ENCODE peak calls at places on chromosomes 7 and 10, in eight cellular contexts. A, H, G, S, I, Q, B and E are unnamed samples.

GRCh38 chr10:73956476-73957338 is 41.2 kb upstream of the VCL start:
- DNase-seq in I (no peak), Q (no peak), H (no peak), B (peak; percentile 24), S (no peak), A (no peak), G (peak; percentile 29), E (no peak)

GRCh38 chr7:32178731-32179366 is 108.6 kb upstream of the PDE1C start:
- DNase-seq in I (no peak), B (no peak), A (no peak), G (no peak), S (no peak), H (no peak), Q (no peak), E (no peak)

GRCh38 chr10:62637249-62638061 is 167.1 kb upstream of the ADO start:
- DNase-seq in B (no peak), A (no peak), H (no peak), G (no peak), S (peak; percentile 52), I (peak; percentile 33), Q (no peak), E (no peak)

GRCh38 chr10:59805043-59805442 is 51.8 kb upstream of the MRLN start:
- DNase-seq in Q (no peak), A (peak; percentile 28), B (peak; percentile 79), I (peak; percentile 42), G (no peak), H (no peak), S (no peak), E (no peak)

GRCh38 chr10:11782793-11783557 is 40.2 kb upstream of the PROSER2 start:
- DNase-seq in S (no peak), I (no peak), G (peak; percentile 25), B (no peak), H (no peak), A (no peak), Q (no peak), E (no peak)

GRCh38 chr7:2968176-2968575 is 75.5 kb downstream of the CARD11 start:
- DNase-seq in G (no peak), B (no peak), Q (no peak), S (no peak), H (no peak), A (no peak), I (peak; percentile 14), E (no peak)

GRCh38 chr7:92988051-92988450 is 129.7 kb downstream of the SAMD9 start:
- DNase-seq in A (no peak), S (no peak), B (no peak), I (no peak), Q (no peak), G (peak; percentile 20), H (no peak), E (no peak)

GRCh38 chr7:84912537-84912936 is 274.3 kb downstream of the SEMA3D start:
- DNase-seq in S (no peak), G (no peak), B (no peak), Q (no peak), H (no peak), I (no peak), A (no peak), E (no peak)

GRCh38 chr10:38156416-38157269 is 62.5 kb downstream of the ZNF37A start:
- DNase-seq in S (no peak), I (no peak), G (no peak), A (no peak), Q (no peak), H (no peak), B (no peak), E (no peak)

GRCh38 chr10:20616056-20616671 is 280.9 kb downstream of the NEBL start:
- DNase-seq in G (no peak), H (no peak), Q (no peak), B (no peak), I (no peak), A (no peak), S (no peak), E (no peak)

GRCh38 chr10:48456361-48456804 is 148.5 kb downstream of the ARHGAP22 start:
- DNase-seq in I (peak; percentile 32), B (peak; percentile 30), G (no peak), H (peak; percentile 73), S (no peak), Q (peak; percentile 66), A (no peak), E (peak; percentile 67)

GRCh38 chr7:102873470-102874165 is 39.2 kb upstream of the LRRC17 start:
- DNase-seq in G (no peak), H (no peak), A (no peak), Q (no peak), S (no peak), B (no peak), I (no peak), E (no peak)

GRCh38 chr7:5210751-5211338 is 20.8 kb downstream of the WIPI2 start:
- DNase-seq in I (no peak), Q (no peak), B (no peak), G (no peak), A (no peak), H (no peak), S (no peak), E (no peak)

GRCh38 chr10:124599588-124600050 is 138.0 kb downstream of the LHPP start:
- DNase-seq in Q (no peak), G (no peak), I (no peak), S (no peak), B (no peak), H (no peak), A (no peak), E (no peak)

GRCh38 chr10:20986049-20986448 is 88.9 kb upstream of the NEBL start:
- DNase-seq in H (no peak), G (no peak), A (no peak), Q (no peak), S (no peak), I (no peak), B (peak; percentile 23), E (no peak)

GRCh38 chr7:102042016-102042656 is 224.7 kb downstream of the CUX1 start:
- DNase-seq in G (peak; percentile 60), H (no peak), A (no peak), I (no peak), S (no peak), B (no peak), Q (no peak), E (no peak)

GRCh38 chr10:122493761-122494160 is 32.4 kb downstream of the HTRA1 start:
- DNase-seq in Q (no peak), A (no peak), I (no peak), S (no peak), G (no peak), B (no peak), H (no peak), E (no peak)

GRCh38 chr7:139035588-139036353 is at the start of gene ZC3HAV1L:
- DNase-seq in B (peak; percentile 68), S (peak; percentile 34), H (peak; percentile 76), G (peak; percentile 67), Q (peak; percentile 68), A (peak; percentile 41), I (peak; percentile 60), E (no peak)

GRCh38 chr7:84829719-84830118 is 357.1 kb downstream of the SEMA3D start:
- DNase-seq in G (no peak), I (no peak), Q (no peak), A (no peak), S (no peak), H (no peak), B (no peak), E (no peak)

GRCh38 chr10:46995234-46995633 is 84.0 kb downstream of the PTPN20 start:
- DNase-seq in Q (no peak), I (no peak), B (no peak), A (no peak), G (no peak), H (no peak), S (no peak), E (no peak)
- TF ChIP-seq CTCF in Q (no peak), I (no peak), B (no peak), A (no peak), G (no peak), H (no peak), S (no peak), E (peak; percentile 37)

GRCh38 chr10:22334414-22335203 is 10.7 kb upstream of the SPAG6 start:
- DNase-seq in B (peak; percentile 34), H (no peak), S (no peak), Q (no peak), I (no peak), G (no peak), A (no peak), E (peak; percentile 79)

GRCh38 chr10:22333167-22333566 is 12.1 kb upstream of the SPAG6 start:
- DNase-seq in I (no peak), A (no peak), S (no peak), G (no peak), H (no peak), B (no peak), Q (no peak), E (no peak)

GRCh38 chr10:22333667-22334282 is 11.5 kb upstream of the SPAG6 start:
- DNase-seq in A (no peak), B (no peak), Q (no peak), G (no peak), H (no peak), I (no peak), S (no peak), E (no peak)

GRCh38 chr10:22338260-22338894 is 6.9 kb upstream of the SPAG6 start:
- DNase-seq in H (no peak), G (no peak), I (no peak), Q (no peak), A (no peak), S (no peak), B (no peak), E (no peak)

GRCh38 chr10:22335204-22335956 is 9.9 kb upstream of the SPAG6 start:
- DNase-seq in Q (no peak), B (peak; percentile 53), A (peak; percentile 26), I (peak; percentile 53), G (peak; percentile 54), H (peak; percentile 74), S (peak; percentile 65), E (no peak)
- TF ChIP-seq CTCF in Q (peak; percentile 48), B (no peak), A (no peak), I (peak; percentile 20), G (no peak), H (no peak), S (no peak), E (peak; percentile 63)

GRCh38 chr7:19056305-19056704 is 61.1 kb downstream of the TWIST1 start:
- DNase-seq in Q (no peak), G (no peak), I (no peak), H (no peak), A (no peak), B (no peak), S (no peak), E (no peak)

GRCh38 chr7:19051767-19052375 is 65.6 kb downstream of the TWIST1 start:
- DNase-seq in S (no peak), G (peak; percentile 20), H (no peak), Q (peak; percentile 16), B (peak; percentile 36), A (no peak), I (peak; percentile 37), E (no peak)
- TF ChIP-seq CTCF in S (peak; percentile 70), G (peak; percentile 73), H (peak; percentile 33), Q (peak; percentile 80), B (peak; percentile 71), A (peak; percentile 65), I (peak; percentile 42), E (peak; percentile 78)

DNA sequence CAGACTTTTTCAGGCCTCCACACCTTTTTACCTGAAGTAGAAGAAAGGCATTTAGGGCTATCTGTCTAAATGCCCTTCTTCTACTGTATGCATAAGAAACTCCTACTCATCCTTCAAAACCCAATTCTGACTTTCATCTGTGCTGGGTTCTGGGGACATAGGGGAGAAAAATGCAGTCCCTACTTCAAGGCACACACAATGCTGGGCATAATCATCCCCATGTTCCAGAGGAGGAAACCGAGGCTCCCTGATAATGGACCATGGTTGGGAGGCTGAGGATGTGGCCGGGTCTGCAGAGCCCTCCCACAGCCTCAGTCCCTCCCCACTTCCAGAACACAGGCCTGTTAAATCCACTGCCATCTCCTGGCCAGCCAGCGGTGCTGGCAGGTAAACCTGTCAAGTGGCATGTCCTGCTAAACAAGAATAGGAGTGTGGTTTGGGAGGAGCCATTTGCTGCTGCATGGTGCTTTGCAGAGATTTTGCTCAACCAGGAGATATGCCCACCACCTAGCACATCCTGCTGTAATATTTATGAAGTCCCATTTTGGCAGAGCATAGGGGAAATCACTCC is 32.0 kb downstream of the GRID1 start:
- DNase-seq in B (no peak), Q (no peak), G (no peak), A (no peak), S (no peak), I (no peak), H (no peak), E (no peak)
- TF ChIP-seq CTCF in B (no peak), Q (no peak), G (no peak), A (no peak), S (no peak), I (no peak), H (no peak), E (no peak)